ENCODE peak calls at places on chromosomes 2 and 18, in nine cellular contexts. I, P, K, U, D, M, B, V and Z are unnamed samples. For H3K4me1, the result is how much of the 10 kb centered on the place peaks cover.

GRCh38 chr2:146228659-146229058 is 1616.2 kb upstream of the ACVR2A start:
- DNase-seq in I (no peak), P (no peak), K (no peak), U (no peak), D (no peak), M (no peak), B (no peak), V (no peak), Z (no peak)

GRCh38 chr2:70201225-70201768 is 10.5 kb upstream of the C2orf42 start:
- DNase-seq in I (no peak), P (no peak), K (no peak), U (no peak), D (no peak), M (no peak), B (no peak), V (no peak), Z (no peak)

GRCh38 chr18:6521804-6522418 is 107.2 kb upstream of the L3MBTL4 start:
- DNase-seq in I (peak), P (no peak), K (peak), U (no peak), D (no peak), M (no peak), B (peak), V (no peak), Z (peak)

GRCh38 chr2:200279857-200280256 is 26.6 kb upstream of the SPATS2L start:
- DNase-seq in I (no peak), P (no peak), K (no peak), U (no peak), D (no peak), M (no peak), B (no peak), V (no peak), Z (peak)

GRCh38 chr18:63999871-64000270 is 30.0 kb downstream of the SERPINB8 start:
- DNase-seq in I (no peak), P (no peak), K (no peak), U (no peak), D (no peak), M (no peak), B (no peak), V (no peak), Z (no peak)

GRCh38 chr2:60365556-60365955 is 187.9 kb downstream of the BCL11A start:
- DNase-seq in I (no peak), P (no peak), K (no peak), U (no peak), D (no peak), M (no peak), B (no peak), V (no peak), Z (peak)

GRCh38 chr2:69046221-69046662 is 33.3 kb downstream of the ANTXR1 start:
- DNase-seq in I (peak), P (no peak), K (no peak), U (no peak), D (no peak), M (no peak), B (no peak), V (no peak), Z (peak)

GRCh38 chr2:55923091-55923977 is at the start of gene EFEMP1:
- DNase-seq in I (peak), P (peak), K (peak), U (no peak), D (no peak), M (no peak), B (peak), V (peak), Z (peak)

GRCh38 chr2:225282858-225283693 is 116.4 kb upstream of the NYAP2 start:
- DNase-seq in I (peak), P (no peak), K (peak), U (no peak), D (peak), M (no peak), B (peak), V (no peak), Z (peak)

GRCh38 chr2:101305492-101306123 is 2.9 kb downstream of the RNF149 start:
- DNase-seq in I (peak), P (no peak), K (no peak), U (no peak), D (no peak), M (no peak), B (no peak), V (no peak), Z (peak)

GRCh38 chr18:40529478-40529877 is 1425.6 kb upstream of the PIK3C3 start:
- DNase-seq in I (peak), P (no peak), K (peak), U (no peak), D (no peak), M (no peak), B (no peak), V (no peak), Z (peak)

GRCh38 chr2:219457784-219458369 is 23.2 kb downstream of the SPEG start:
- DNase-seq in I (peak), P (no peak), K (no peak), U (no peak), D (no peak), M (no peak), B (peak), V (no peak), Z (no peak)

GRCh38 chr2:43255249-43255960 is 29.0 kb upstream of the ZFP36L2 start:
- DNase-seq in I (no peak), P (no peak), K (no peak), U (no peak), D (no peak), M (no peak), B (no peak), V (no peak), Z (no peak)

GRCh38 chr2:222982010-222982908 is 69.7 kb upstream of the KCNE4 start:
- DNase-seq in I (peak), P (no peak), K (peak), U (no peak), D (no peak), M (no peak), B (peak), V (peak), Z (peak)

GRCh38 chr2:230643576-230644291 is 68.9 kb upstream of the CAB39 start:
- DNase-seq in I (no peak), P (peak), K (no peak), U (no peak), D (peak), M (no peak), B (no peak), V (no peak), Z (no peak)

GRCh38 chr18:34695300-34695699 is 14.8 kb upstream of the DTNA start:
- DNase-seq in I (no peak), P (no peak), K (no peak), U (no peak), D (no peak), M (no peak), B (no peak), V (no peak), Z (no peak)

GRCh38 chr18:45127395-45127794 is 446.7 kb downstream of the SETBP1 start:
- DNase-seq in I (peak), P (no peak), K (no peak), U (no peak), D (no peak), M (no peak), B (no peak), V (no peak), Z (no peak)

GRCh38 chr2:31354837-31355236 is 59.7 kb downstream of the XDH start:
- DNase-seq in I (peak), P (no peak), K (no peak), U (no peak), D (no peak), M (no peak), B (no peak), V (no peak), Z (peak)

GRCh38 chr2:177482195-177482594 is 89.6 kb downstream of the AGPS start:
- DNase-seq in I (no peak), P (no peak), K (no peak), U (no peak), D (no peak), M (no peak), B (no peak), V (no peak), Z (no peak)

GRCh38 chr2:241391892-241392665 is 36.0 kb downstream of the FARP2 start:
- DNase-seq in I (peak), P (no peak), K (peak), U (no peak), D (peak), M (no peak), B (peak), V (no peak), Z (peak)

GRCh38 chr2:182642328-182642727 is 73.7 kb upstream of the DNAJC10 start:
- DNase-seq in I (peak), P (peak), K (peak), U (no peak), D (peak), M (no peak), B (peak), V (peak), Z (peak)

GRCh38 chr2:127053731-127054603 is 53.0 kb downstream of the BIN1 start:
- DNase-seq in I (no peak), P (peak), K (peak), U (no peak), D (no peak), M (no peak), B (no peak), V (no peak), Z (peak)

GRCh38 chr2:105869318-105869717 is 124.6 kb downstream of the NCK2 start:
- DNase-seq in I (no peak), P (no peak), K (no peak), U (no peak), D (no peak), M (no peak), B (no peak), V (no peak), Z (no peak)

GRCh38 chr2:47728551-47728950 is 54.4 kb upstream of the MSH6 start:
- DNase-seq in I (no peak), P (no peak), K (no peak), U (no peak), D (no peak), M (no peak), B (no peak), V (no peak), Z (no peak)

GRCh38 chr2:130371723-130372054 is 15.8 kb downstream of the PTPN18 start:
- DNase-seq in I (peak), P (no peak), K (no peak), U (no peak), D (no peak), M (no peak), B (no peak), V (no peak), Z (no peak)

GRCh38 chr2:152411154-152411553 is 76.2 kb downstream of the FMNL2 start:
- DNase-seq in I (no peak), P (no peak), K (no peak), U (no peak), D (no peak), M (no peak), B (no peak), V (no peak), Z (no peak)

GRCh38 chr2:37851828-37852584 is 73.1 kb upstream of the RMDN2 start:
- DNase-seq in I (no peak), P (no peak), K (no peak), U (no peak), D (peak), M (no peak), B (no peak), V (no peak), Z (no peak)

GRCh38 chr2:232219932-232220331 is 158.6 kb upstream of the ALPP start:
- DNase-seq in I (no peak), P (no peak), K (no peak), U (no peak), D (no peak), M (no peak), B (no peak), V (no peak), Z (no peak)

GRCh38 chr2:223285505-223286265 is 233.7 kb downstream of the KCNE4 start:
- DNase-seq in I (no peak), P (no peak), K (no peak), U (no peak), D (no peak), M (no peak), B (no peak), V (no peak), Z (no peak)

GRCh38 chr2:69333352-69333751 is 53.7 kb downstream of the GFPT1 start:
- DNase-seq in I (no peak), P (no peak), K (no peak), U (no peak), D (no peak), M (no peak), B (no peak), V (no peak), Z (no peak)

GRCh38 chr18:23136326-23137092 is 1.2 kb downstream of the CABLES1 start:
- DNase-seq in I (peak), P (peak), K (no peak), U (no peak), D (peak), M (no peak), B (peak), V (no peak), Z (peak)

GRCh38 chr2:9263388-9263787 is 56.8 kb downstream of the ASAP2 start:
- DNase-seq in I (peak), P (peak), K (no peak), U (no peak), D (no peak), M (no peak), B (no peak), V (no peak), Z (no peak)

GRCh38 chr2:176122633-176123482 is at the start of gene HOXD9:
- DNase-seq in I (peak), P (no peak), K (peak), U (no peak), D (peak), M (no peak), B (peak), V (no peak), Z (no peak)

GRCh38 chr2:13585732-13586131 is 869.0 kb downstream of the TRIB2 start:
- DNase-seq in I (no peak), P (no peak), K (no peak), U (no peak), D (no peak), M (no peak), B (no peak), V (no peak), Z (no peak)

GRCh38 chr2:131646669-131647297 is 119.1 kb downstream of the CCDC74A start:
- DNase-seq in I (peak), P (no peak), K (no peak), U (no peak), D (no peak), M (no peak), B (no peak), V (no peak), Z (no peak)

GRCh38 chr18:78364123-78364522 is 615.5 kb upstream of the SALL3 start:
- DNase-seq in I (no peak), P (no peak), K (no peak), U (no peak), D (no peak), M (no peak), B (no peak), V (no peak), Z (no peak)

GRCh38 chr2:209049608-209050007 is 374.2 kb upstream of the MAP2 start:
- DNase-seq in I (no peak), P (no peak), K (no peak), U (no peak), D (no peak), M (no peak), B (no peak), V (no peak), Z (no peak)

GRCh38 chr2:120109186-120110061 is 96.5 kb downstream of the EPB41L5 start:
- DNase-seq in I (peak), P (no peak), K (no peak), U (no peak), D (peak), M (no peak), B (no peak), V (no peak), Z (peak)

GRCh38 chr2:107932483-107932882 is 53.8 kb upstream of the SLC5A7 start:
- DNase-seq in I (peak), P (no peak), K (no peak), U (no peak), D (no peak), M (no peak), B (no peak), V (no peak), Z (peak)
- H3K4me1 ChIP-seq in I (under half), P (under half), K (under half), U (under half), D (under half), M (under half), B (under half), V (under half), Z (under half)

GRCh38 chr2:44692821-44693220 is 248.7 kb upstream of the SIX3 start:
- DNase-seq in I (peak), P (no peak), K (no peak), U (no peak), D (no peak), M (no peak), B (no peak), V (no peak), Z (no peak)

GRCh38 chr2:44686561-44686960 is 254.9 kb upstream of the SIX3 start:
- DNase-seq in I (peak), P (no peak), K (no peak), U (no peak), D (no peak), M (no peak), B (no peak), V (no peak), Z (peak)

GRCh38 chr2:44691174-44691785 is 250.2 kb upstream of the SIX3 start:
- DNase-seq in I (no peak), P (no peak), K (no peak), U (no peak), D (no peak), M (no peak), B (no peak), V (no peak), Z (no peak)

GRCh38 chr2:44688442-44689124 is 252.9 kb upstream of the SIX3 start:
- DNase-seq in I (no peak), P (no peak), K (no peak), U (no peak), D (no peak), M (no peak), B (no peak), V (no peak), Z (no peak)

DNA sequence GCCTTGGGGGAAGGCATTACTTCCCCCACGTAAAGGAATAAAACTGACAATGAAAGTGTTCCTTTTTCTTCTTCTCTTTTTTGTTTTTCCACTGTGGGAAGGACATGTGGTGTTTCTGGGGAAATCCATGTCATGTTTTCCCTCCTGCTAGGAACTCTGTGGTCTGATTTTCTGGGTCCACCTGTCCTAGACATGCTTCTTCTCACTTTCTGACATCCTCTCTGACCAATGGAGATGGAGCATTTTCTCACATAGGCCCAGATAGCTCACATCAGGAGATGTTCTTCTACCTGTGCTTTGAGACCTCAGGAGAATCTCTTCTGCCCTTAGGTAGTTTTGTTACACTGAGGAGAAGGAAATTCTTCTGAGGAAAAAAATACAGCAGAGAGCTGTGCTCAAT is 252.0 kb upstream of the SIX3 start:
- DNase-seq in I (no peak), P (no peak), K (no peak), U (no peak), D (no peak), M (no peak), B (no peak), V (no peak), Z (no peak)
- H3K4me1 ChIP-seq in I (under half), P (under half), K (under half), U (under half), D (under half), M (under half), B (under half), V (under half), Z (under half)

GRCh38 chr2:85583667-85584353 is 421 bp upstream of the VAMP5 start:
- DNase-seq in I (peak), P (no peak), K (no peak), U (no peak), D (peak), M (no peak), B (no peak), V (no peak), Z (peak)
- H3K4me1 ChIP-seq in I (under half), P (half or more), K (under half), U (half or more), D (under half), M (under half), B (under half), V (half or more), Z (under half)

DNA sequence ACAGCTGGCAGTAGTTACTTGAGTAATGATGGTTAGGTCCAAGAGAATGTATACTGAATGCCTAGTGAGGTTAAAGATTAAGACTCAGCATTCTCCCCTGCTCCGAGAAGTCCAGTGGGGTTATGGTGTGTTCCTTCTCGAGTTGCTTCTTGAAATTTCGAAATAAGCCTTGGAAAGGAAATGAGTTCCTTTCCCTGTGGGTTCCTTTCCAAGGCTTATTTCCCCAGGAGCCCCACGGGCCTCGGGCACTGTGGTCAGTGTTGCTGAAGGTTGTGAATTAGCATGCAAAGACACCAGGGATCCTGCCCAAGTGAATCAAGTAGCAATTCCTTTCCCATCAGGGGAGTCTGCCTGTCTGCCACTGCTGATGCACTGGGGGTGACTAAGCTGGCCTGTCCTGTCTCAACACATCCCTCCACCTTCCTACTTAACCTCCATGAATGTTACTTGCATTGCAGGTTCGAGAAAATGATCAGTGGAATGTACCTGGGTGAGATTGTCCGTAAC is 53.6 kb downstream of the HK2 start:
- DNase-seq in I (peak), P (no peak), K (no peak), U (no peak), D (no peak), M (no peak), B (no peak), V (no peak), Z (peak)
- H3K4me1 ChIP-seq in I (under half), P (under half), K (under half), U (under half), D (under half), M (under half), B (under half), V (under half), Z (under half)

DNA sequence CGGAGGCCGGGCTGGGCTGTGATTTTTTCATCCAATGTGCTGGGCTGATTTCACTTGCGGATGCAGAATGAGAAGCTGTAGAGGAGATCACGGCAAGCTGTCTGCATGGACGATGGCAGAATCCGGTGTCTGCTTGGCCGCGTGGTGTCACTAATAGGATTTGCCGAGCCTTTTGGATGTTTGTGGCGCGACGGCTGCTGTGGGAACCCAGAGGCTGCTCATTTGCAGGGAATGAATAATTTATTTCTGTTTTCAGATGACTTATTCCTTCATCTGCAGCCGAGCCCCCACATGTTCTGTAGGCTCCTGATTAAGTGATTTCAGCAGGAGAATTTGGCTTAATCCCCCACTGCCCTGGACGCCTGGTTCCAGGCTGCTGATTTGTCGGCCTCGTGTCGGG is 62.6 kb downstream of the ODC1 start:
- DNase-seq in I (peak), P (no peak), K (no peak), U (no peak), D (no peak), M (no peak), B (peak), V (no peak), Z (no peak)
- H3K4me1 ChIP-seq in I (under half), P (half or more), K (under half), U (half or more), D (under half), M (under half), B (under half), V (under half), Z (under half)

GRCh38 chr2:54649191-54649590 is 74.3 kb upstream of the EML6 start:
- DNase-seq in I (no peak), P (no peak), K (no peak), U (no peak), D (no peak), M (no peak), B (no peak), V (no peak), Z (no peak)
- H3K4me1 ChIP-seq in I (under half), P (under half), K (under half), U (under half), D (under half), M (under half), B (under half), V (under half), Z (under half)

GRCh38 chr18:51183372-51184091 is 13.9 kb downstream of the MEX3C start:
- DNase-seq in I (no peak), P (no peak), K (no peak), U (no peak), D (no peak), M (no peak), B (no peak), V (no peak), Z (no peak)
- H3K4me1 ChIP-seq in I (under half), P (under half), K (under half), U (half or more), D (half or more), M (under half), B (under half), V (under half), Z (under half)